ENCODE peak calls at places on chromosomes 5 and 9, in six cellular contexts. K is dorsolateral prefrontal cortex, T is ovary, A is Panc1, H is neural progenitor cell, R is heart left ventricle. C is an unnamed sample.
A peak's percentile ranks its signal among the peaks of the same experiment; 100 is the strongest.

GRCh38 chr5:75610201-75610600 is 1.1 kb upstream of the ANKDD1B start:
- DNase-seq in K (no peak), T (no peak), A (no peak), H (no peak), R (no peak), C (no peak)

GRCh38 chr5:58405175-58405574 is 54.7 kb downstream of the PLK2 start:
- DNase-seq in K (no peak), T (no peak), A (no peak), H (no peak), R (no peak), C (no peak)

GRCh38 chr9:76255781-76256455 is 138.3 kb downstream of the RFK start:
- DNase-seq in K (no peak), T (peak; percentile 81), A (no peak), H (no peak), R (peak; percentile 69), C (no peak)

GRCh38 chr9:4327504-4328191 is 27.8 kb upstream of the GLIS3 start:
- DNase-seq in K (no peak), T (no peak), A (no peak), H (peak; percentile 20), R (no peak), C (no peak)

GRCh38 chr5:9468070-9468388 is 77.8 kb downstream of the SEMA5A start:
- DNase-seq in K (no peak), T (no peak), A (no peak), H (no peak), R (no peak), C (no peak)

GRCh38 chr9:115591584-115591984 is 473.6 kb upstream of the TNC start:
- DNase-seq in K (peak; percentile 46), T (peak; percentile 10), A (peak; percentile 62), H (peak; percentile 88), R (peak; percentile 64), C (no peak)

GRCh38 chr9:128683340-128684064 is 5.5 kb upstream of the SET start:
- DNase-seq in K (no peak), T (peak; percentile 41), A (no peak), H (peak; percentile 94), R (peak; percentile 48), C (no peak)

GRCh38 chr9:85332487-85332886 is 409.3 kb downstream of the AGTPBP1 start:
- DNase-seq in K (no peak), T (no peak), A (no peak), H (peak; percentile 59), R (no peak), C (no peak)

GRCh38 chr9:76562511-76562911 is 103.5 kb downstream of the GCNT1 start:
- DNase-seq in K (no peak), T (no peak), A (no peak), H (no peak), R (no peak), C (no peak)

GRCh38 chr9:76512826-76513225 is 53.8 kb downstream of the GCNT1 start:
- DNase-seq in K (no peak), T (no peak), A (no peak), H (no peak), R (no peak), C (no peak)

GRCh38 chr5:74034738-74035137 is 408.7 kb downstream of the ARHGEF28 start:
- DNase-seq in K (peak; percentile 43), T (no peak), A (no peak), H (no peak), R (no peak), C (no peak)

GRCh38 chr5:107313098-107313497 is 357.6 kb downstream of the EFNA5 start:
- DNase-seq in K (no peak), T (no peak), A (no peak), H (no peak), R (no peak), C (no peak)

GRCh38 chr9:98080346-98080745 is 23.8 kb downstream of the NANS start:
- DNase-seq in K (no peak), T (no peak), A (no peak), H (no peak), R (no peak), C (no peak)

GRCh38 chr9:132247942-132248341 is 86.1 kb downstream of the NTNG2 start:
- DNase-seq in K (no peak), T (no peak), A (no peak), H (no peak), R (no peak), C (no peak)
- TF ChIP-seq CTCF in K (no peak), T (no peak), A (no peak), H (no peak), R (no peak), C (no peak)

GRCh38 chr9:88234114-88234513 is 95.8 kb upstream of the SPATA31C2 start:
- DNase-seq in K (no peak), T (no peak), A (no peak), H (no peak), R (no peak), C (no peak)
- TF ChIP-seq CTCF in K (no peak), T (no peak), A (no peak), H (no peak), R (no peak), C (no peak)

DNA sequence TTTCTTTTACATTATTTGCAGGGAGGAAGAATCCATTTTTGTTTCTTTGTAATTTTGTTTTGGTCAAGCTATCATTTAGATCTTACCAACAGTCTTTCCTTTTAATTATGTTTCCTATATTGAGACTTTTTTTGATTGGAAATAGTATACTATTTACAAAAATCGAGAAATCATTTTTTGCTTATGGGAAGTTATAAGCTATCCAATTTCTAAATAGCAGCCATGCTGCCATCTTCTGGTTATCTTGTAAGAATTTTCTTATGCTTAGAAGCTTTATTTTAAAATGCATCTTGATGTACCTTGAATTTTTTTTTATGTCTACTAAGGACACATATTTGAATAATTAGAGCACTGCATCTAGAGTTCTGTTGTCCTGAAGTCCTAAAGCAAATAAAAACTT is 821.2 kb downstream of the PTPRD start:
- DNase-seq in K (no peak), T (no peak), A (no peak), H (peak; percentile 5), R (no peak), C (no peak)
- TF ChIP-seq CTCF in K (peak; percentile 39), T (no peak), A (no peak), H (peak; percentile 21), R (peak; percentile 26), C (peak; percentile 85)

DNA sequence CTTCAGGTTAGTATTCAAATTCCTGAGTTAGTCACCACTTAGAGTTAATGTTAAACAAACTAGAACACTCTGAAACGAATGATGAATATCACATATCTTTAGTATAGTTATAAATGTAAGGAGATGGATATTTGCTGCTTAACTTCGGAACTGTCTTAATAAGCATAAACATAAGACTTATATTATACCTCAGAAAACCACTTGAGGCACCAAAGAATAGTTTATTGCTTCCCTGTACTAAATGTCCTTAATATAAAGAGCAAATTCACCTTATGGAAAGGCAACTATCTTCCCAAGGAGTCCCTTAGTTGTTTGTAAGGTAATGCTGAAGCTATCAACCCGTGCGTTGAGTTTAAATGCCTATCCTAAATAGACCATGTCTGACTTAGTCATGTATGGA is 300.0 kb upstream of the ADAMTSL1 start:
- DNase-seq in K (no peak), T (no peak), A (no peak), H (no peak), R (no peak), C (no peak)
- TF ChIP-seq CTCF in K (no peak), T (no peak), A (no peak), H (no peak), R (no peak), C (peak; percentile 59)

DNA sequence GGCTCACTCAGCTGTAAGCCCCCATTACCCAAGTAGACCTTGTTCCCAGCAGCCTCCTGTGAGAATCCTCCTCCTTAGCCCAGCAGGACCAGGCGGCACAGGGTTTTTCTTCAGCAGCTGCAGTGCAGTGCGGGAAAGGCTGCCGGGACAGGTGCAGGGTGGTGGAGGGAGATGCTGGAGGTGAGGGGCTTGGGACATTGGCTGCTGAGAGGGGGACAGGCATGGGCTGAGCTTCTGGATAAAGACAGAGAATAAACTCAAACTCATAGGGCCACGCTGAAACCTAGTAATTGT is 174.7 kb downstream of the CACNA1B start:
- DNase-seq in K (no peak), T (no peak), A (no peak), H (peak; percentile 1), R (no peak), C (peak; percentile 56)
- TF ChIP-seq CTCF in K (no peak), T (no peak), A (no peak), H (no peak), R (no peak), C (no peak)

GRCh38 chr9:137881591-137882505 is 4.3 kb downstream of the CACNA1B start:
- DNase-seq in K (no peak), T (no peak), A (no peak), H (no peak), R (no peak), C (no peak)
- TF ChIP-seq CTCF in K (no peak), T (no peak), A (no peak), H (no peak), R (no peak), C (no peak)

GRCh38 chr5:134784241-134784920 is 25.8 kb downstream of the DDX46 start:
- DNase-seq in K (no peak), T (no peak), A (no peak), H (no peak), R (no peak), C (no peak)
- TF ChIP-seq CTCF in K (no peak), T (no peak), A (no peak), H (no peak), R (no peak), C (peak; percentile 53)

GRCh38 chr5:159100928-159101646 is 1.4 kb upstream of the EBF1 start:
- DNase-seq in K (no peak), T (no peak), A (no peak), H (no peak), R (no peak), C (no peak)

GRCh38 chr5:159101689-159102088 is 2.0 kb upstream of the EBF1 start:
- DNase-seq in K (no peak), T (no peak), A (no peak), H (no peak), R (no peak), C (no peak)

GRCh38 chr5:159099049-159099760 is 511 bp downstream of the EBF1 start:
- DNase-seq in K (no peak), T (peak; percentile 59), A (no peak), H (peak; percentile 86), R (peak; percentile 29), C (peak; percentile 79)

GRCh38 chr5:159098285-159099048 is 1.2 kb downstream of the EBF1 start:
- DNase-seq in K (no peak), T (no peak), A (no peak), H (no peak), R (no peak), C (no peak)

GRCh38 chr5:159100022-159100927 is 559 bp upstream of the EBF1 start:
- DNase-seq in K (peak; percentile 70), T (peak; percentile 92), A (peak; percentile 13), H (peak; percentile 97), R (peak; percentile 92), C (peak; percentile 98)
- TF ChIP-seq CTCF in K (no peak), T (no peak), A (no peak), H (no peak), R (no peak), C (peak; percentile 35)

GRCh38 chr5:43203373-43203772 is 11.3 kb downstream of the NIM1K start:
- DNase-seq in K (no peak), T (no peak), A (no peak), H (no peak), R (no peak), C (no peak)
- TF ChIP-seq CTCF in K (no peak), T (no peak), A (no peak), H (no peak), R (no peak), C (no peak)

DNA sequence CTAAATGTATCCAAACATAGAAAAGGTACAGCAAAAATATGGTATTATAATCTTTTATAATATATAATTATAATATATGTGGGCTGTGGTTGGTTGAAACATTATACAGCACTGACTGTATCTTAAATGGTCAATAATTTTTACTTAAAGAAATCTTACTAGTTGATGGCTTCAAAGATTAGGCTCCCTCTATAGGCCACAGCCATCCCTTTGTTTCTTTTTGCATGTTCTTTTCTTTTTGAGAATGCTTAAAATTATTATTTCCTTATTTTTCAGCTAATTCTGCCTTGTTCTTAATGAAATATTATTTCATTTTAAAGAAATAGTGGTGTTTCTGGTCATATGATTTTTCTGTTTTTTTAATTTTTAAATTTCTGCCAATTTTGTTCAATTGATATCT is 128.5 kb downstream of the MAST4 start:
- DNase-seq in K (no peak), T (no peak), A (no peak), H (no peak), R (no peak), C (no peak)
- TF ChIP-seq CTCF in K (no peak), T (no peak), A (no peak), H (peak; percentile 24), R (no peak), C (peak; percentile 74)

C was measured in chondrocyte.